ENCODE peak calls at places on chromosomes 4 and X, in seven cellular contexts. G, M, W, T, Y, Q and C are unnamed samples.

GRCh38 chr4:156889616-156890594 is 81.7 kb downstream of the PDGFC start:
- DNase-seq in G (no peak), T (peak; percentile 52), Q (no peak), Y (no peak), M (no peak), W (no peak), C (peak; percentile 26)

GRCh38 chr4:173990879-173991231 is 292.6 kb downstream of the FBXO8 start:
- DNase-seq in W (no peak), M (peak; percentile 20), G (peak; percentile 34), Q (no peak), T (no peak), Y (no peak), C (no peak)

GRCh38 chrX:69618803-69619202 is 2.9 kb downstream of the EDA start:
- DNase-seq in G (peak; percentile 18), T (peak; percentile 5), Y (no peak), M (peak; percentile 11), W (no peak), Q (peak; percentile 4), C (peak; percentile 22)

GRCh38 chrX:74178536-74178935 is 125.4 kb upstream of the ZCCHC13 start:
- DNase-seq in W (no peak), G (no peak), Y (no peak), M (no peak), Q (no peak), T (no peak), C (peak; percentile 5)

GRCh38 chr4:56048621-56049427 is 100.1 kb downstream of the CEP135 start:
- DNase-seq in Q (peak; percentile 46), G (peak; percentile 73), T (peak; percentile 30), M (peak; percentile 64), Y (peak; percentile 17), W (peak; percentile 90), C (peak; percentile 68)

GRCh38 chrX:120452131-120452530 is 17.0 kb downstream of the LAMP2 start:
- DNase-seq in Y (no peak), M (no peak), T (peak; percentile 33), W (no peak), G (no peak), Q (peak; percentile 17), C (no peak)

GRCh38 chrX:151359931-151360871 is 36.8 kb upstream of the VMA21 start:
- DNase-seq in Y (peak; percentile 19), G (peak; percentile 23), T (no peak), M (no peak), W (no peak), Q (peak; percentile 12), C (peak; percentile 51)

GRCh38 chr4:65193985-65194384 is 476.3 kb downstream of the EPHA5 start:
- DNase-seq in G (no peak), Q (no peak), M (no peak), Y (no peak), T (no peak), W (no peak), C (no peak)

GRCh38 chr4:99998062-99998880 is 48.2 kb upstream of the H2AZ1 start:
- DNase-seq in W (no peak), M (no peak), G (no peak), Q (peak; percentile 42), T (peak; percentile 40), Y (no peak), C (no peak)

GRCh38 chrX:7074135-7074907 is 73.2 kb upstream of the STS start:
- DNase-seq in Q (no peak), G (no peak), M (no peak), T (no peak), W (no peak), Y (no peak), C (no peak)

GRCh38 chrX:69093960-69094935 is 71.0 kb downstream of the PJA1 start:
- DNase-seq in Y (peak; percentile 20), W (no peak), M (peak; percentile 24), Q (peak; percentile 26), G (peak; percentile 34), T (peak; percentile 44), C (peak; percentile 44)

GRCh38 chr4:173367285-173367684 is 3.5 kb upstream of the SAP30 start:
- DNase-seq in T (no peak), W (no peak), Q (peak; percentile 84), Y (no peak), G (no peak), M (no peak), C (no peak)

GRCh38 chrX:40933132-40934078 is 151.8 kb upstream of the USP9X start:
- DNase-seq in Q (peak; percentile 82), W (no peak), Y (peak; percentile 22), T (peak; percentile 41), M (no peak), G (no peak), C (no peak)

GRCh38 chrX:53088136-53088974 is 5.6 kb upstream of the KANTR start:
- DNase-seq in T (peak; percentile 73), G (peak; percentile 82), Q (peak; percentile 84), W (no peak), Y (peak; percentile 24), M (peak; percentile 84), C (no peak)

GRCh38 chr4:85474818-85475630 is at the start of gene ARHGAP24:
- DNase-seq in G (peak; percentile 87), W (no peak), T (peak; percentile 88), Y (peak; percentile 88), M (peak; percentile 78), Q (peak; percentile 76), C (peak; percentile 72)

GRCh38 chrX:69090022-69090421 is 75.2 kb downstream of the PJA1 start:
- DNase-seq in M (no peak), T (no peak), Q (no peak), W (no peak), Y (no peak), G (no peak), C (no peak)

GRCh38 chrX:15816886-15817285 is 26.6 kb downstream of the ZRSR2 start:
- DNase-seq in T (no peak), Y (no peak), M (no peak), Q (no peak), G (no peak), W (no peak), C (no peak)

GRCh38 chr4:123505457-123506310 is 109.1 kb downstream of the SPRY1 start:
- DNase-seq in T (peak; percentile 48), Q (peak; percentile 74), G (peak; percentile 37), Y (peak; percentile 32), W (no peak), M (peak; percentile 37), C (peak; percentile 39)

GRCh38 chrX:307261-308111 is 11.1 kb downstream of the GTPBP6 start:
- DNase-seq in Y (no peak), Q (no peak), W (no peak), G (no peak), T (no peak), M (no peak), C (no peak)

GRCh38 chrX:34365482-34365881 is 233.4 kb upstream of the FAM47A start:
- DNase-seq in T (peak; percentile 24), M (no peak), Q (peak; percentile 65), G (no peak), W (no peak), Y (no peak), C (peak; percentile 29)

GRCh38 chr4:39441593-39441992 is 17.1 kb downstream of the RPL9 start:
- DNase-seq in Y (no peak), M (no peak), Q (no peak), G (no peak), T (no peak), W (no peak), C (no peak)

GRCh38 chr4:39433878-39434492 is 24.7 kb downstream of the RPL9 start:
- DNase-seq in G (no peak), Y (no peak), T (no peak), M (no peak), W (no peak), Q (no peak), C (no peak)

GRCh38 chr4:39435875-39436563 is 22.7 kb downstream of the RPL9 start:
- DNase-seq in T (no peak), Q (no peak), W (no peak), Y (no peak), M (no peak), G (no peak), C (no peak)
- TF ChIP-seq CTCF in T (peak; percentile 46), Q (no peak), W (peak; percentile 43), Y (no peak), M (peak; percentile 4), G (no peak), C (no peak)

GRCh38 chrX:26664919-26665318 is 448.9 kb downstream of the MAGEB5 start:
- DNase-seq in W (no peak), Q (no peak), Y (no peak), G (no peak), T (no peak), M (no peak), C (no peak)
- TF ChIP-seq CTCF in W (no peak), Q (no peak), Y (peak; percentile 39), G (no peak), T (no peak), M (no peak), C (no peak)

DNA sequence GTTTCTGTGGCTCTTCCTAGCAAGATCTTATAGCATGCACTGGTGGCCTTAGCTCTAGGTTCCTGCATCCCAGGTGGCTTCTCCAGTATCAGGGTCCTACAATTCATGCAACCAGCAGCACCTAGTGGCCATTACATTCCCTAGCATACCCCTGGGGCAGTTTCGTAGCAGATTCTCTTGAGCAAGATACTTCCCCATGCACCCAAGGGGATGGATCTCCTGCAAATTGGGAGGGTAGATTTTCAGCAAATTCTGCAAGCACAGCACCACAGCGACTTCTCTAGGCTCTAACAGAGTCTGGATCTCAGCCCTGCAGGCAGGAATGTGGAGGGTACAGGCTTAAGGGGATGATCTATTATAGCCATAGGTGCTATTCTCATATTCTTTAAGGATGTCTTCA is 13.1 kb upstream of the SLC9B1 start:
- DNase-seq in M (peak; percentile 14), W (no peak), Y (peak; percentile 22), T (peak; percentile 29), Q (peak; percentile 6), G (no peak), C (peak; percentile 42)
- TF ChIP-seq CTCF in M (peak; percentile 33), W (no peak), Y (peak; percentile 48), T (peak; percentile 83), Q (peak; percentile 39), G (no peak), C (peak; percentile 53)

DNA sequence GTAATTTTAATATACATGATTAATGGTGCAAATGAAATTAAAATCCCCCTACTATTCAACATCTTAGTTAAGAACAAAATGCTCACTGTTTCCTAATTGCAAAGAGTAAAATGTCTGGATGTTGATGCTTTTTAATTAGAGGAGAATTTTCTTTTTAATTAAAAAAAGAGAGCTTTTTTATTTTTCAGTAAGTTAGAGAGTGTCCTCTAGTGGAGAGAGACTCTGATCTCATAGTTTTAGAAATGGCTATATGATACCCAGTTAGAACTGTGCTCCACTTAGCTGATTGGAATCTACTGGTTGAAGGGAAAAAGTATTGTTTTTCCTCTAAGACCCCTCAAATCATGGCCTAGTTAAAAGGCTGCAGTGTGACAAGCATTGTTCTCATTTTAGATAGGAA is 312.0 kb upstream of the MAGEB2 start:
- DNase-seq in Y (no peak), T (no peak), M (no peak), Q (peak; percentile 9), W (no peak), G (no peak), C (no peak)
- TF ChIP-seq CTCF in Y (peak; percentile 42), T (peak; percentile 27), M (no peak), Q (no peak), W (peak; percentile 52), G (no peak), C (no peak)

GRCh38 chrX:63050225-63050624 is 300.9 kb downstream of the SPIN4 start:
- DNase-seq in T (no peak), M (no peak), G (no peak), W (no peak), Q (no peak), Y (no peak), C (no peak)
- TF ChIP-seq CTCF in T (no peak), M (no peak), G (no peak), W (no peak), Q (no peak), Y (peak; percentile 59), C (no peak)